ENCODE peak calls at places on chromosome 1, in ten cellular contexts. One of them, this sample, is unnamed.

GRCh38 chr1:192607836-192608235 is 28.1 kb upstream of the RGS13 start:
- DNase-seq in fibroblast of villous mesenchyme: no peak
- DNase-seq in PC-9: no peak
- DNase-seq in left ventricle myocardium inferior: no peak
- DNase-seq in coronary artery: no peak
- DNase-seq in esophagus muscularis mucosa: no peak
- DNase-seq in neural crest cell: no peak
- DNase-seq in lower lobe of right lung: no peak
- DNase-seq in AG09309: no peak
- DNase-seq in right atrium auricular region: no peak
- DNase-seq in this sample: no peak

GRCh38 chr1:146012703-146013565 is 8.6 kb downstream of the HJV start:
- DNase-seq in fibroblast of villous mesenchyme: peak
- DNase-seq in PC-9: peak
- DNase-seq in left ventricle myocardium inferior: no peak
- DNase-seq in coronary artery: no peak
- DNase-seq in esophagus muscularis mucosa: no peak
- DNase-seq in neural crest cell: peak
- DNase-seq in lower lobe of right lung: no peak
- DNase-seq in AG09309: peak
- DNase-seq in right atrium auricular region: no peak
- DNase-seq in this sample: no peak

GRCh38 chr1:67688526-67689219 is 3.7 kb downstream of the GADD45A start:
- DNase-seq in fibroblast of villous mesenchyme: no peak
- DNase-seq in PC-9: no peak
- DNase-seq in left ventricle myocardium inferior: no peak
- DNase-seq in coronary artery: no peak
- DNase-seq in esophagus muscularis mucosa: no peak
- DNase-seq in neural crest cell: no peak
- DNase-seq in lower lobe of right lung: no peak
- DNase-seq in AG09309: no peak
- DNase-seq in right atrium auricular region: no peak
- DNase-seq in this sample: no peak

GRCh38 chr1:67213164-67213563 is 46.9 kb downstream of the IL23R start:
- DNase-seq in fibroblast of villous mesenchyme: peak
- DNase-seq in PC-9: no peak
- DNase-seq in left ventricle myocardium inferior: no peak
- DNase-seq in coronary artery: no peak
- DNase-seq in esophagus muscularis mucosa: peak
- DNase-seq in neural crest cell: no peak
- DNase-seq in lower lobe of right lung: no peak
- DNase-seq in AG09309: no peak
- DNase-seq in right atrium auricular region: no peak
- DNase-seq in this sample: no peak

GRCh38 chr1:51240096-51240495 is 4.0 kb downstream of the RNF11 start:
- DNase-seq in fibroblast of villous mesenchyme: no peak
- DNase-seq in PC-9: no peak
- DNase-seq in left ventricle myocardium inferior: no peak
- DNase-seq in coronary artery: no peak
- DNase-seq in esophagus muscularis mucosa: no peak
- DNase-seq in neural crest cell: no peak
- DNase-seq in lower lobe of right lung: no peak
- DNase-seq in AG09309: no peak
- DNase-seq in right atrium auricular region: peak
- DNase-seq in this sample: no peak

GRCh38 chr1:243883551-243883950 is 33.5 kb upstream of the AKT3 start:
- DNase-seq in fibroblast of villous mesenchyme: peak
- DNase-seq in PC-9: peak
- DNase-seq in left ventricle myocardium inferior: no peak
- DNase-seq in coronary artery: no peak
- DNase-seq in esophagus muscularis mucosa: no peak
- DNase-seq in neural crest cell: no peak
- DNase-seq in lower lobe of right lung: no peak
- DNase-seq in AG09309: no peak
- DNase-seq in right atrium auricular region: no peak
- DNase-seq in this sample: peak

GRCh38 chr1:150974580-150975478 is at the start of gene CERS2:
- DNase-seq in fibroblast of villous mesenchyme: peak
- DNase-seq in PC-9: no peak
- DNase-seq in left ventricle myocardium inferior: peak
- DNase-seq in coronary artery: peak
- DNase-seq in esophagus muscularis mucosa: no peak
- DNase-seq in neural crest cell: peak
- DNase-seq in lower lobe of right lung: peak
- DNase-seq in AG09309: peak
- DNase-seq in right atrium auricular region: peak
- DNase-seq in this sample: no peak

GRCh38 chr1:36217667-36218066 is 6.6 kb upstream of the THRAP3 start:
- DNase-seq in fibroblast of villous mesenchyme: peak
- DNase-seq in PC-9: no peak
- DNase-seq in left ventricle myocardium inferior: no peak
- DNase-seq in coronary artery: no peak
- DNase-seq in esophagus muscularis mucosa: no peak
- DNase-seq in neural crest cell: no peak
- DNase-seq in lower lobe of right lung: no peak
- DNase-seq in AG09309: no peak
- DNase-seq in right atrium auricular region: no peak
- DNase-seq in this sample: no peak

GRCh38 chr1:169546087-169546995 is 39.9 kb downstream of the F5 start:
- DNase-seq in fibroblast of villous mesenchyme: peak
- DNase-seq in PC-9: peak
- DNase-seq in left ventricle myocardium inferior: no peak
- DNase-seq in coronary artery: no peak
- DNase-seq in esophagus muscularis mucosa: no peak
- DNase-seq in neural crest cell: peak
- DNase-seq in lower lobe of right lung: no peak
- DNase-seq in AG09309: peak
- DNase-seq in right atrium auricular region: no peak
- DNase-seq in this sample: peak

GRCh38 chr1:88701275-88701674 is 17.2 kb downstream of the PKN2 start:
- DNase-seq in fibroblast of villous mesenchyme: peak
- DNase-seq in PC-9: no peak
- DNase-seq in left ventricle myocardium inferior: no peak
- DNase-seq in coronary artery: no peak
- DNase-seq in esophagus muscularis mucosa: no peak
- DNase-seq in neural crest cell: no peak
- DNase-seq in lower lobe of right lung: no peak
- DNase-seq in AG09309: no peak
- DNase-seq in right atrium auricular region: no peak
- DNase-seq in this sample: no peak

GRCh38 chr1:36456391-36456928 is 6.2 kb upstream of the OSCP1 start:
- DNase-seq in fibroblast of villous mesenchyme: no peak
- DNase-seq in PC-9: no peak
- DNase-seq in left ventricle myocardium inferior: no peak
- DNase-seq in coronary artery: no peak
- DNase-seq in esophagus muscularis mucosa: no peak
- DNase-seq in neural crest cell: no peak
- DNase-seq in lower lobe of right lung: no peak
- DNase-seq in AG09309: no peak
- DNase-seq in right atrium auricular region: no peak
- DNase-seq in this sample: no peak

GRCh38 chr1:116515702-116516101 is 55.1 kb downstream of the CD58 start:
- DNase-seq in fibroblast of villous mesenchyme: no peak
- DNase-seq in PC-9: no peak
- DNase-seq in left ventricle myocardium inferior: no peak
- DNase-seq in coronary artery: no peak
- DNase-seq in esophagus muscularis mucosa: no peak
- DNase-seq in neural crest cell: no peak
- DNase-seq in lower lobe of right lung: no peak
- DNase-seq in AG09309: no peak
- DNase-seq in right atrium auricular region: no peak
- DNase-seq in this sample: no peak

GRCh38 chr1:8945568-8945967 is at the start of gene CA6:
- DNase-seq in fibroblast of villous mesenchyme: no peak
- DNase-seq in PC-9: no peak
- DNase-seq in left ventricle myocardium inferior: no peak
- DNase-seq in coronary artery: no peak
- DNase-seq in esophagus muscularis mucosa: no peak
- DNase-seq in neural crest cell: no peak
- DNase-seq in lower lobe of right lung: no peak
- DNase-seq in AG09309: no peak
- DNase-seq in right atrium auricular region: no peak
- DNase-seq in this sample: no peak

GRCh38 chr1:147892731-147893214 is 9.8 kb upstream of the GJA8 start:
- DNase-seq in fibroblast of villous mesenchyme: peak
- DNase-seq in PC-9: peak
- DNase-seq in left ventricle myocardium inferior: no peak
- DNase-seq in coronary artery: no peak
- DNase-seq in esophagus muscularis mucosa: peak
- DNase-seq in neural crest cell: no peak
- DNase-seq in lower lobe of right lung: no peak
- DNase-seq in AG09309: peak
- DNase-seq in right atrium auricular region: no peak
- DNase-seq in this sample: peak

DNA sequence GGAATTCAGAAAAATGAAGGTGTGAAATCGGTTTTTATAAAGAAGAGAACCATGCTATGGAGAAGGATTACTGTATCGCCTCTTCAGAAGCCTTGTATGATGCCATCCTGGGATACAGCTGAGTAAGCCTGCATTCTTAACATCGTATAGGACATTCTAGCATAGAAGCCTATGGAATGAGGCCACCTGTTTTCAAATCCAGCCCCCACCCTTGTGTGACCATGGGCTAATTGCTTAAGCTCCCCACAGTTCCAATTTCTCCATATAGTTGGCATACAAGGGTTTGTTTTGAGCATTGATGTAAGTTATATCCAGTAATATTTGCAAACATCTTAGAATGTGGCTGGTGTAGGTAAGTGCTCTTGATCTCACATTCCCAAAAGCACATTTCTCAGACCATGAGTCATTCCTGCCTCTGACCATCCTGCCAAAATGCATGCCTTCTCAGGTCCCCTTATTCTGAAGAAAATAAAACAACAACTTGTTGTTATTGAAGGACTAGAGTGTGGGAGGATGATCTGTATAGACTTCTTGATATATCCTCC is 1.5 kb downstream of the OR14A2 start:
- DNase-seq in fibroblast of villous mesenchyme: no peak
- DNase-seq in PC-9: no peak
- DNase-seq in left ventricle myocardium inferior: no peak
- DNase-seq in coronary artery: no peak
- DNase-seq in esophagus muscularis mucosa: no peak
- DNase-seq in neural crest cell: no peak
- DNase-seq in lower lobe of right lung: no peak
- DNase-seq in AG09309: no peak
- DNase-seq in right atrium auricular region: no peak
- DNase-seq in this sample: no peak
- TF ChIP-seq CTCF in fibroblast of villous mesenchyme: no peak
- TF ChIP-seq CTCF in PC-9: no peak
- TF ChIP-seq CTCF in left ventricle myocardium inferior: no peak
- TF ChIP-seq CTCF in coronary artery: no peak
- TF ChIP-seq CTCF in esophagus muscularis mucosa: no peak
- TF ChIP-seq CTCF in neural crest cell: no peak
- TF ChIP-seq CTCF in lower lobe of right lung: no peak
- TF ChIP-seq CTCF in AG09309: no peak
- TF ChIP-seq CTCF in right atrium auricular region: no peak
- TF ChIP-seq CTCF in this sample: no peak

DNA sequence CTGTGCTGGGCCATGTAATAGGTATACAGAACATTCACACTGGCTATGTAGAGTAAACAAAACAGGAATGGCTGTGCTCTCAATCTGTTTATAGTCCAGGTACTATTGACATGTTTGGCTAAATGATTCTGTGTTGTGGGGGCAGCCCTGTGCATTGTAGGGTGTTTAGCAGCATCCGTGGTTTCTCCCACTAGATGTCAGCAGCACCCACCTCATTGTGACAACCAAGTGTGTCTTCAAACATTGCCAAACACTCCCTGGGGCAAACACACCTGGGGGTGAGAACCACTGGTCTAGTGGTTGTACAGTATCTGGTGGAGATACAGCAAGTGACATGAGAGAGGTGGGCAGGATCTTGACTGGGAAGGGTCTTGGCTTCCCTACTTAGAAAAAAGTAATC is 80.4 kb upstream of the SPATA6 start:
- DNase-seq in fibroblast of villous mesenchyme: no peak
- DNase-seq in PC-9: no peak
- DNase-seq in left ventricle myocardium inferior: no peak
- DNase-seq in coronary artery: no peak
- DNase-seq in esophagus muscularis mucosa: no peak
- DNase-seq in neural crest cell: no peak
- DNase-seq in lower lobe of right lung: no peak
- DNase-seq in AG09309: no peak
- DNase-seq in right atrium auricular region: no peak
- DNase-seq in this sample: no peak
- TF ChIP-seq CTCF in fibroblast of villous mesenchyme: no peak
- TF ChIP-seq CTCF in PC-9: peak
- TF ChIP-seq CTCF in left ventricle myocardium inferior: peak
- TF ChIP-seq CTCF in coronary artery: no peak
- TF ChIP-seq CTCF in esophagus muscularis mucosa: peak
- TF ChIP-seq CTCF in neural crest cell: peak
- TF ChIP-seq CTCF in lower lobe of right lung: peak
- TF ChIP-seq CTCF in AG09309: no peak
- TF ChIP-seq CTCF in right atrium auricular region: no peak
- TF ChIP-seq CTCF in this sample: no peak

GRCh38 chr1:16900771-16901170 is 5.0 kb downstream of the RNU1-2 start:
- DNase-seq in fibroblast of villous mesenchyme: no peak
- DNase-seq in PC-9: no peak
- DNase-seq in left ventricle myocardium inferior: no peak
- DNase-seq in coronary artery: no peak
- DNase-seq in esophagus muscularis mucosa: no peak
- DNase-seq in neural crest cell: no peak
- DNase-seq in lower lobe of right lung: no peak
- DNase-seq in AG09309: no peak
- DNase-seq in right atrium auricular region: no peak
- DNase-seq in this sample: no peak
- TF ChIP-seq CTCF in fibroblast of villous mesenchyme: peak
- TF ChIP-seq CTCF in PC-9: no peak
- TF ChIP-seq CTCF in left ventricle myocardium inferior: no peak
- TF ChIP-seq CTCF in coronary artery: no peak
- TF ChIP-seq CTCF in esophagus muscularis mucosa: no peak
- TF ChIP-seq CTCF in neural crest cell: peak
- TF ChIP-seq CTCF in lower lobe of right lung: no peak
- TF ChIP-seq CTCF in AG09309: peak
- TF ChIP-seq CTCF in right atrium auricular region: no peak
- TF ChIP-seq CTCF in this sample: peak

GRCh38 chr1:232627645-232628334 is 2.1 kb downstream of the SIPA1L2 start:
- DNase-seq in fibroblast of villous mesenchyme: peak
- DNase-seq in PC-9: peak
- DNase-seq in left ventricle myocardium inferior: no peak
- DNase-seq in coronary artery: no peak
- DNase-seq in esophagus muscularis mucosa: no peak
- DNase-seq in neural crest cell: no peak
- DNase-seq in lower lobe of right lung: no peak
- DNase-seq in AG09309: no peak
- DNase-seq in right atrium auricular region: no peak
- DNase-seq in this sample: no peak
- TF ChIP-seq CTCF in fibroblast of villous mesenchyme: peak
- TF ChIP-seq CTCF in PC-9: peak
- TF ChIP-seq CTCF in left ventricle myocardium inferior: peak
- TF ChIP-seq CTCF in coronary artery: no peak
- TF ChIP-seq CTCF in esophagus muscularis mucosa: peak
- TF ChIP-seq CTCF in neural crest cell: peak
- TF ChIP-seq CTCF in lower lobe of right lung: peak
- TF ChIP-seq CTCF in AG09309: peak
- TF ChIP-seq CTCF in right atrium auricular region: no peak
- TF ChIP-seq CTCF in this sample: no peak

DNA sequence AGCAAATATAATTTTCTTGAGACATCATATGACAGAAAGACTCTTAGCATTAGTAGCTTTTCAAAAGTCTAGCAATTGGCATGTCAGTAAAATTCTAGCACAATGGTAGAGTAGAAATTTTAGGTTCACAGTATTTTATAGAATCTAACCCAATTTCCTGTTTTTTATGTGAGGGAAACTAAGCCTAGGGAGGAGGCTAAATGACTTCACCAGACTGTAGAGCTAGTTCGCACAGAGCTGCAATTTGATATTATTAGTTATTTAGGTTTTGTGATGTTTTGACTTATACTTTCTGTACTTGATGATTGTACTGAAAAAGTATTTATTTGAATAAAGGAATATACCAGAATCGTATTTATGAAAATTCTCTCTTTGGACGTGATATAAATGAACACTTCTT is 68.5 kb downstream of the CACHD1 start:
- DNase-seq in fibroblast of villous mesenchyme: no peak
- DNase-seq in PC-9: no peak
- DNase-seq in left ventricle myocardium inferior: no peak
- DNase-seq in coronary artery: no peak
- DNase-seq in esophagus muscularis mucosa: no peak
- DNase-seq in neural crest cell: no peak
- DNase-seq in lower lobe of right lung: no peak
- DNase-seq in AG09309: no peak
- DNase-seq in right atrium auricular region: no peak
- DNase-seq in this sample: no peak
- TF ChIP-seq CTCF in fibroblast of villous mesenchyme: no peak
- TF ChIP-seq CTCF in PC-9: no peak
- TF ChIP-seq CTCF in left ventricle myocardium inferior: no peak
- TF ChIP-seq CTCF in coronary artery: no peak
- TF ChIP-seq CTCF in esophagus muscularis mucosa: no peak
- TF ChIP-seq CTCF in neural crest cell: no peak
- TF ChIP-seq CTCF in lower lobe of right lung: no peak
- TF ChIP-seq CTCF in AG09309: no peak
- TF ChIP-seq CTCF in right atrium auricular region: no peak
- TF ChIP-seq CTCF in this sample: no peak